ENCODE peak calls at places on chromosomes 6 and 20, in seven cellular contexts. D is naive thymus-derived CD4-positive, alpha-beta T cell; R is body of pancreas; B is GM23248; V is heart left ventricle; L is cardiac muscle cell; F is iPS DF 6.9. S is an unnamed sample.
A peak's percentile ranks its signal among the peaks of the same experiment; 100 is the strongest.

GRCh38 chr6:46684771-46685170 is 2.9 kb upstream of the TDRD6 start:
- DNase-seq in F (no peak), R (no peak), D (no peak), L (peak; percentile 68), V (no peak), B (peak; percentile 61), S (no peak)

GRCh38 chr6:93164781-93165180 is 254.6 kb downstream of the EPHA7 start:
- DNase-seq in V (no peak), L (no peak), R (no peak), F (no peak), B (no peak), D (no peak), S (no peak)

GRCh38 chr20:50491926-50492634 is 18.1 kb upstream of the PTPN1 start:
- DNase-seq in B (peak; percentile 63), D (no peak), V (no peak), R (no peak), L (peak; percentile 85), F (no peak), S (no peak)

GRCh38 chr6:131861356-131861755 is 53.5 kb downstream of the ENPP1 start:
- DNase-seq in F (no peak), D (no peak), L (peak; percentile 48), R (no peak), V (no peak), B (peak; percentile 68), S (no peak)

GRCh38 chr6:127069659-127070279 is 48.7 kb upstream of the RSPO3 start:
- DNase-seq in B (peak; percentile 55), R (no peak), F (peak; percentile 11), V (no peak), D (no peak), L (peak; percentile 48), S (peak; percentile 53)

GRCh38 chr20:50224553-50225255 is 34.1 kb downstream of the CEBPB start:
- DNase-seq in R (peak; percentile 28), F (no peak), B (peak; percentile 95), V (peak; percentile 69), D (no peak), L (peak; percentile 95), S (no peak)

GRCh38 chr6:160697826-160698225 is 4.2 kb upstream of the PLG start:
- DNase-seq in V (no peak), B (no peak), R (no peak), F (no peak), D (no peak), L (no peak), S (no peak)

GRCh38 chr6:28357036-28357435 is 7.3 kb downstream of the ZKSCAN3 start:
- DNase-seq in R (no peak), V (no peak), L (peak; percentile 29), D (no peak), F (no peak), B (no peak), S (no peak)

GRCh38 chr6:99605074-99605726 is 1.4 kb upstream of the PRDM13 start:
- DNase-seq in V (no peak), R (no peak), D (no peak), F (no peak), B (no peak), L (no peak), S (no peak)

GRCh38 chr20:61317966-61318520 is 66.0 kb downstream of the CDH4 start:
- DNase-seq in R (no peak), D (no peak), B (no peak), F (no peak), V (no peak), L (no peak), S (no peak)

GRCh38 chr6:71510057-71510713 is 221.6 kb downstream of the OGFRL1 start:
- DNase-seq in D (no peak), L (peak; percentile 80), F (peak; percentile 25), B (peak; percentile 77), R (peak; percentile 50), V (peak; percentile 47), S (no peak)

GRCh38 chr6:125201961-125202729 is 48.6 kb downstream of the TPD52L1 start:
- DNase-seq in F (no peak), L (peak; percentile 97), V (no peak), B (peak; percentile 79), D (no peak), R (peak; percentile 69), S (peak; percentile 19)

GRCh38 chr6:164640946-164641345 is 668.5 kb downstream of the C6orf118 start:
- DNase-seq in V (no peak), L (no peak), B (no peak), R (no peak), D (no peak), F (no peak), S (no peak)

GRCh38 chr20:43959079-43959919 is 44.6 kb downstream of the TOX2 start:
- DNase-seq in R (peak; percentile 22), V (no peak), L (peak; percentile 62), F (no peak), D (peak; percentile 59), B (peak; percentile 47), S (no peak)

GRCh38 chr6:72959821-72960220 is 265.5 kb downstream of the KHDC1L start:
- DNase-seq in F (no peak), R (no peak), L (peak; percentile 77), D (no peak), V (no peak), B (no peak), S (no peak)

GRCh38 chr20:41205313-41205712 is 68.0 kb downstream of the PLCG1 start:
- DNase-seq in B (no peak), L (no peak), D (no peak), R (no peak), F (no peak), V (no peak), S (no peak)

GRCh38 chr6:52570291-52570700 is 6.6 kb downstream of the TRAM2 start:
- DNase-seq in R (no peak), L (peak; percentile 51), B (peak; percentile 86), D (no peak), V (peak; percentile 42), F (no peak), S (peak; percentile 18)

GRCh38 chr6:44044154-44044539 is 83.1 kb downstream of the MRPL14 start:
- DNase-seq in D (no peak), R (no peak), F (no peak), V (no peak), B (no peak), L (no peak), S (no peak)

GRCh38 chr6:27894839-27895762 is 17.1 kb downstream of the OR2B2 start:
- DNase-seq in B (peak; percentile 92), R (peak; percentile 47), V (peak; percentile 60), F (no peak), D (peak; percentile 70), L (peak; percentile 92), S (peak; percentile 80)

GRCh38 chr6:124963416-124964083 is 1.3 kb downstream of the RNF217 start:
- DNase-seq in V (no peak), D (no peak), R (no peak), B (peak; percentile 68), F (no peak), L (peak; percentile 46), S (no peak)

GRCh38 chr20:33993800-33994623 is at the start of gene RALY:
- DNase-seq in R (peak; percentile 79), V (peak; percentile 90), F (no peak), B (peak; percentile 88), D (peak; percentile 78), L (peak; percentile 89), S (peak; percentile 78)

GRCh38 chr6:119129968-119130484 is 51.6 kb upstream of the FAM184A start:
- DNase-seq in D (no peak), B (peak; percentile 68), R (peak; percentile 36), F (no peak), L (peak; percentile 64), V (no peak), S (no peak)

GRCh38 chr6:136158398-136158797 is 91.7 kb downstream of the MTFR2 start:
- DNase-seq in F (no peak), D (no peak), R (peak; percentile 59), V (peak; percentile 53), L (peak; percentile 86), B (no peak), S (no peak)

GRCh38 chr6:374956-375355 is 16.6 kb upstream of the IRF4 start:
- DNase-seq in B (no peak), D (no peak), L (no peak), R (no peak), V (no peak), F (no peak), S (no peak)
- H3K27me3 ChIP-seq in B (peaks cover 16% of the 10 kb centered on the region), D (no peaks in the 10 kb centered on the region), L (no peaks in the 10 kb centered on the region), R (peaks cover 16% of the 10 kb centered on the region), V (peaks cover 36% of the 10 kb centered on the region), F (no peaks in the 10 kb centered on the region), S (no peaks in the 10 kb centered on the region)

DNA sequence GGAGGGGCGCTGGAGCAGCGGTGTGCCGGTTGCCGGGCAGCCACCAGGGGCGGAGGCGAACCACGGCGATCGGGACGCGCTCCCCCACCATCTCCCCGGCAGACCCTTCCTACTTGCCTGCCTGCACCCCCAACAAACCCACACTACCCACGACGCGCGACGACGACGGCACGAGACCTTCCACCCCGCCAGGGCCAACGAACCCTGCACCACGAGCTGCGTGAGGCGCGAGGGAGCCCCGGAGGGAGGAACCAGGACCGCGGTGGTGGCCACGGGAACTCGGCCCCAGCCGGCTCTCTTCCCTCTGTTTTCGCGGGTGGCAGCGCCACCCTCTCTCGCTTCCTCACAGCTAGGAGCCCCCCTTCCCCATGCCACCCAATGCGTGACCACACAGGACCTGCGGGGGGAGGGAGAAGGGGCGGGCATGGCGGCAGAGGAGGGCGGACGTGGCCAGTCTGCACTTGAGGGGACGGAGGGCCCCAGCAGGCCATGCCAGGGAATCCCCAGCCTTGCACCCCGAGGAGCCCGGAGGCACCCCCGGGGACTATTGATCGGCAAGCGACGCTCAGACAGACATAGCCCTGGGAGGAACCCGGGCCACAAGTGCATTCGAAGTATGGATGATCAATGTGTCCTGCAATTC is 1516.4 kb upstream of the DEFB115 start:
- DNase-seq in V (no peak), B (no peak), D (no peak), F (no peak), R (no peak), L (no peak), S (no peak)
- H3K9me3 ChIP-seq in V (peaks cover 3% of the 10 kb centered on the region), B (no peaks in the 10 kb centered on the region), D (peaks cover 12% of the 10 kb centered on the region), F (peaks cover 11% of the 10 kb centered on the region), R (no peaks in the 10 kb centered on the region), L (no peaks in the 10 kb centered on the region), S (no peaks in the 10 kb centered on the region)

DNA sequence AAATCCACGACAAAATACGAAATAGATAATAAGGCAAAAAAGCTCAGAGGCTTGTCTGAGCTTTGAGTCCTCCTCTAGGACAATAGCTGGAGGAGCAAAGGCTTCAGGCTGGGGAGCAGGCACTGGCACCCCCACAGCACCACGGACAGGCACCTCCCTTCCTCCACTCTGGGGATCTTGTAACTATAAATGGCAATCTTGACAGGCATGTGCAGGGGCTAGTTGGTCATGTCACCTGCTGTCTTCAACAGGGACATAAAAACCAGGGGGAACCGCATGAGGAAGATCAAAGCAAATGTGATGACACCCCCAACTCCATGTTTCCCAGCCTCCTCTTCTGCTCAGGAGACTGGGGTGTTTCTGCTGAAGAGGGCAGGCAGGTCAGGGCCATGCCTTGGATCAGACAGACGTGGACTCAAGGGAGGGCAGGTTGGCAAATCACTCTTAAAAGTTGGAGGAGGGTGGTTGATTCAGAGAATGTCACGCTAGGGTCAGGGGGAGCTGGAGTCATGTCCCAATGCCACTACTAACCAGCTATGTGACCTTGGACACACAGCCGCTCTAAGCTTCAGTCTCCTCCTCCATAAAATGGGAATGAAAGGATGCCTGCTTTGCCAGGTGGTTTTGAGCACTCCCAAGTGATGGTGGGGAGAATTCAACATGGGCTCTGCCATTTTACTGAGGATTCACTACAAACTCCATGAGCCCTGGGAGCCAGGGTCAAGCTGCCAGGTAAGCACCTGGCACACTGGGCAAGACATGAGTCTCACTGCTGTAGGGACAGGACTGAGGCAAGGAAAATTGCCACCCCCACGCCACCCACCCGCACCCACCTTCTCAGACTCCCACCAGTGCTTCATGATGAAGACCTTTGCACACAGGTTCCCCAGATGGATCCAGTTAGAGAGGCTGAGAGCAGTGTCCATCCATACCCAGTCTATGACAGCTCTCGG is 48.0 kb downstream of the NPEPL1 start:
- DNase-seq in V (no peak), F (no peak), B (no peak), D (no peak), R (no peak), L (no peak), S (no peak)
- H3K27me3 ChIP-seq in V (peaks cover 14% of the 10 kb centered on the region), F (no peaks in the 10 kb centered on the region), B (peaks cover 45% of the 10 kb centered on the region), D (no peaks in the 10 kb centered on the region), R (no peaks in the 10 kb centered on the region), L (no peaks in the 10 kb centered on the region), S (peaks cover 5% of the 10 kb centered on the region)

GRCh38 chr6:158340252-158340651 is 28.0 kb downstream of the TULP4 start:
- DNase-seq in F (no peak), D (no peak), B (no peak), L (no peak), V (no peak), R (no peak), S (no peak)
- H3K9me3 ChIP-seq in F (no peaks in the 10 kb centered on the region), D (peaks cover under 1% of the 10 kb centered on the region), B (no peaks in the 10 kb centered on the region), L (no peaks in the 10 kb centered on the region), V (no peaks in the 10 kb centered on the region), R (no peaks in the 10 kb centered on the region), S (peaks cover 6% of the 10 kb centered on the region)

S was measured in HAP-1.